ENCODE peak calls at places on chromosomes 3 and 15, in nine cellular contexts. I is GM23338, Q is neural progenitor cell, X is OCI-LY7, S is HCT116, F is SK-N-SH, K is GM23248, E is PC-3, L is hepatocyte. T is an unnamed sample.

GRCh38 chr3:188153949-188154757 is at the start of gene LPP:
- DNase-seq in I (peak; percentile 91), L (peak; percentile 88), K (peak; percentile 90), Q (peak; percentile 89), S (no peak), X (peak; percentile 79), E (peak; percentile 58), F (peak; percentile 72), T (peak; percentile 51)

GRCh38 chr3:101995371-101996046 is 146.2 kb downstream of the NFKBIZ start:
- DNase-seq in L (no peak), F (no peak), I (no peak), E (peak; percentile 63), S (no peak), X (no peak), Q (no peak), K (peak; percentile 59), T (no peak)

GRCh38 chr15:68618339-68619302 is 39.8 kb downstream of the CORO2B start:
- DNase-seq in S (no peak), F (no peak), X (no peak), K (peak; percentile 77), E (peak; percentile 17), I (no peak), L (no peak), Q (no peak), T (no peak)

GRCh38 chr15:50116477-50116876 is 2.6 kb downstream of the ATP8B4 start:
- DNase-seq in E (peak; percentile 56), L (no peak), K (peak; percentile 48), X (peak; percentile 40), Q (peak; percentile 65), S (peak; percentile 34), F (no peak), I (peak; percentile 92), T (peak; percentile 41)

GRCh38 chr15:39357478-39358268 is 223.2 kb upstream of the THBS1 start:
- DNase-seq in S (no peak), L (no peak), X (no peak), F (no peak), K (peak; percentile 74), E (no peak), Q (no peak), I (no peak), T (no peak)

GRCh38 chr3:172562881-172563835 is 39.9 kb upstream of the TNFSF10 start:
- DNase-seq in I (peak; percentile 12), S (no peak), F (no peak), E (peak; percentile 62), X (no peak), Q (no peak), K (peak; percentile 85), L (peak; percentile 60), T (no peak)

GRCh38 chr3:45029661-45030060 is 3.6 kb downstream of the CLEC3B start:
- DNase-seq in I (no peak), S (no peak), E (peak; percentile 15), X (no peak), Q (no peak), K (peak; percentile 97), L (no peak), F (no peak), T (no peak)

GRCh38 chr3:59517448-59517847 is 467.6 kb upstream of the CFAP20DC start:
- DNase-seq in E (no peak), L (no peak), F (no peak), I (no peak), X (no peak), Q (no peak), K (no peak), S (no peak), T (no peak)

GRCh38 chr3:42804831-42805821 is 836 bp upstream of the HIGD1A start:
- DNase-seq in Q (peak; percentile 70), K (peak; percentile 43), F (peak; percentile 21), S (no peak), X (no peak), E (no peak), I (peak; percentile 67), L (peak; percentile 62), T (no peak)

DNA sequence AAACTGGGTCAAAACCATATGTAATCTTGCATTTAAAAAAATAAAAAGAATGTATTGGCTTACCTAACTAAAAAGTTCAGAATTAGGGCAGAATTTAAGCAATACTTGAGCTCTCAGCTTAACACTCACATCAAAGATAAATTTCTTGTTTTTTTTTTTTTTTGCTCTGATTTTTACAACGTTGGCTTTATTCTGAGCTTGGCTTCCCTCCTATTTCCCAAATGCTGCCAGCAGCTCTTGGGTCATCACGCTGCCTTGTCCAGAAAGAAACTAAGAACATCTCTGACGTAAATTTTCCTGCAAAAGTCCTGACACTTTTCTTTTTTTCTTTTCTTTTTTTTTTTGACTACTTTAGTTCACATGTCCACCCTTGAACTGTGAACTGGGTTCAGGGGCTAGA is 150.6 kb upstream of the TGFBR2 start:
- DNase-seq in K (peak; percentile 19), L (no peak), Q (no peak), I (no peak), F (no peak), X (no peak), S (no peak), E (no peak), T (no peak)
- TF ChIP-seq EZH2phosphoT487 in K (no peak), L (no peak), Q (no peak), I (no peak), F (no peak), X (no peak), S (no peak), E (no peak), T (no peak)

DNA sequence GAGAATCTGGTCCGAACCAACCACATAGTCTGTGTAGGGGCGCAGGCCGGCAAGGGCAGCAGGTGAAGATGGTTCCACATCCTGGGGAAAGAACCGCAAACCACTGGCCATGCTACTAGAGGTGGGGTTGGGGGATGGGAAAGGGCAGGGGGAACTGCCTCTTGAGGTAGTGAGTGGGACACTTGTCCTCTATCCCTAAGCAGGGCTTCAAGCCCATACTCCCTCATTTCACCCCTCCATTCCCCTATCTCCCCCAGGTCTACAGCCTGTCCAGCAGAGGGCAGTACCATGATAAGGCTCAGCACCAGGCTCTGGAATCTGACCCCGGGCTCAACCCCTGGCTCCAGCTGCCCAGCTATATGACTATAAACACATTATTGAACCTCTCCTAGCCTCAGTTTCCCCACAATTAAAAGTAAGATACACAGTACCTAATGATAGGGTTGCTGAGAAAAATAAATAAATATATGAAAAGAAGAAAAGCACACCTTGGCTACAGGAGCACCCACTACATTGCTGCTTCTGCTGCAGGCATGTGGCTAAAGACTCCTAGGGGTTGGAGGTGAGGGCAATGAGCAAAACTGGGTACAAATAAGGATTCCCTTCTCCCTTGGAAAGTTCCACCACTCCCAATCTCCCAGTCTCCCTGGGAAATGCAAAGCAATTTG is 6.3 kb downstream of the GORASP1 start:
- DNase-seq in Q (peak; percentile 68), E (peak; percentile 58), X (peak; percentile 71), K (peak; percentile 67), L (peak; percentile 64), S (no peak), F (peak; percentile 78), I (peak; percentile 77), T (peak; percentile 55)
- TF ChIP-seq EZH2phosphoT487 in Q (no peak), E (no peak), X (no peak), K (no peak), L (no peak), S (no peak), F (no peak), I (no peak), T (no peak)

GRCh38 chr3:171351676-171352075 is 108.5 kb downstream of the TNIK start:
- DNase-seq in F (no peak), E (peak; percentile 98), L (no peak), S (peak; percentile 77), I (no peak), X (no peak), Q (no peak), K (peak; percentile 94), T (no peak)
- TF ChIP-seq EZH2phosphoT487 in F (no peak), E (no peak), L (no peak), S (no peak), I (no peak), X (no peak), Q (no peak), K (peak; percentile 76), T (no peak)

GRCh38 chr3:186476044-186476468 is 68.1 kb downstream of the CRYGS start:
- DNase-seq in I (no peak), S (no peak), E (no peak), Q (no peak), K (no peak), L (no peak), X (no peak), F (peak; percentile 41), T (no peak)
- TF ChIP-seq EZH2phosphoT487 in I (no peak), S (no peak), E (no peak), Q (no peak), K (no peak), L (no peak), X (no peak), F (no peak), T (no peak)

DNA sequence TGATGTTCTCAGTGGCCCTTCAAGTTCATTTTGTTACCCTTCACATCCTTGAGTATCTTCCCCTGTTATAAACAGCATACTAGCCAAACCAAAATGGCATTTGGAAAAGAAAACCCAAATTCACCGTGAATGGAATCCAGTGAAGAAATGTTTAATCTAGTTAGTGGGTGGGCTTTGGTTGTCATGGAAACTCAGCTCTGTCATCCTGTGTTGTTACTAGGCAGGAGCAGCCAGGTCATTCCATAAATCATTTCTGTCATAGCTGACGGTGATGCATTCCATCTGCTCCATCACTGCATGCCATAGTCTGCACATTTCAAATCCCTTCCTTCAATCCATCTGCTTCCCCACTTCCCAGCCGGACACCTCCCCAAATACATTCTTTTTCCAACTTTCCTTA is 140.4 kb upstream of the CGNL1 start:
- DNase-seq in Q (peak; percentile 48), L (peak; percentile 55), K (peak; percentile 59), E (no peak), X (no peak), I (peak; percentile 67), F (peak; percentile 47), S (no peak), T (no peak)
- TF ChIP-seq EZH2phosphoT487 in Q (no peak), L (no peak), K (no peak), E (no peak), X (no peak), I (no peak), F (no peak), S (no peak), T (no peak)

DNA sequence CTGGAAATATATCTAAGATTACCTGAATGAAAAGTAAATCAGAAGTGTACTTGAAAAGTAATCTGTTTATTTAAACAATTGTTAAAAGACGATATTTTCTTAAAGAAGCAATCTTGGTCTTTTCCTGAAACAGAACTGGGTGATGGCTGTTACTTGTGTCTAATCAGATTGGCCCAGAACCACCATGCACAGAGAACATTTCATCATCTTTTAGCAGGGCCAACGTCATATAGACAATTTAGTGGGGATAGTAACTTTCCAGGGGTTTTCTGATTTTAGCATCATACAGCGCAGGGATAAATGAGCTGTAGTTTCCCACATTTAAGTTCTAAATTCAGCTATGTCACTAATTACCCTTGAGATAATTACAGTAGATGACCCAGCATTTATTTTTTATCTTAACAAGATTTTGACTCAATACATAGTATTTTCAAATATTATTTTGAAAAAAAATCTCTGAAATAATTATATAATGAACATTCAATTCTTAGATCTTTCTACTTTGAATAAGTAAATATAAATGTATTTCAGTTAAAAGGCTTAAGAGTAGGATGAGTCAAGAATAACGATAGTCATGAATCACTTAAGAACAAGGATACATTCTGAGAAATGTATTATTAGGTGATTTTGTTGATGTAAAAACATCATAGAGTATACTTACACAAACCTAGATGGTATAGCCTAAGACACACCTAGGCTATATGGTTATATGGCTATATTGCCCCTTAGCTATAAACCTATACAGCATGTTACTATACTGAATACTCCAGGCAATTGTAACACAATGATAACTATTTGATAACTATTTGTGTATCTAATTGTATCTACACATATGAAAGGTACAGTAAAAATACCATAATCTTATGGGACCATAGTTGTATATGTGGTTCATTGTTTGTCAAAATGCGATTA is 103.8 kb upstream of the MME start:
- DNase-seq in S (no peak), X (no peak), I (no peak), L (no peak), K (no peak), F (no peak), E (no peak), Q (no peak), T (no peak)
- TF ChIP-seq EZH2phosphoT487 in S (no peak), X (no peak), I (no peak), L (no peak), K (no peak), F (no peak), E (no peak), Q (no peak), T (no peak)

T was measured in MM.1S.